ENCODE peak calls at places on chromosomes 6 and 20, in ten cellular contexts. One of them, this sample, is unnamed.

GRCh38 chr20:8757146-8757545 is 311.7 kb upstream of the PLCB4 start:
- DNase-seq in prostate gland: no peak
- DNase-seq in NB4: no peak
- DNase-seq in stomach: no peak
- DNase-seq in GM12891: no peak
- DNase-seq in spleen: no peak
- DNase-seq in GM12892: no peak
- DNase-seq in transverse colon: no peak
- DNase-seq in upper lobe of left lung: no peak
- DNase-seq in body of pancreas: no peak
- DNase-seq in this sample: no peak

GRCh38 chr6:116246089-116246488 is 7.8 kb downstream of the TSPYL4 start:
- DNase-seq in prostate gland: no peak
- DNase-seq in NB4: no peak
- DNase-seq in stomach: no peak
- DNase-seq in GM12891: no peak
- DNase-seq in spleen: no peak
- DNase-seq in GM12892: no peak
- DNase-seq in transverse colon: no peak
- DNase-seq in upper lobe of left lung: no peak
- DNase-seq in body of pancreas: no peak
- DNase-seq in this sample: no peak

GRCh38 chr6:127366281-127367022 is 23.0 kb upstream of the ECHDC1 start:
- DNase-seq in prostate gland: no peak
- DNase-seq in NB4: peak
- DNase-seq in stomach: no peak
- DNase-seq in GM12891: no peak
- DNase-seq in spleen: no peak
- DNase-seq in GM12892: no peak
- DNase-seq in transverse colon: no peak
- DNase-seq in upper lobe of left lung: no peak
- DNase-seq in body of pancreas: no peak
- DNase-seq in this sample: peak

GRCh38 chr6:167664678-167665445 is 161.8 kb upstream of the AFDN start:
- DNase-seq in prostate gland: no peak
- DNase-seq in NB4: no peak
- DNase-seq in stomach: no peak
- DNase-seq in GM12891: no peak
- DNase-seq in spleen: peak
- DNase-seq in GM12892: no peak
- DNase-seq in transverse colon: no peak
- DNase-seq in upper lobe of left lung: no peak
- DNase-seq in body of pancreas: no peak
- DNase-seq in this sample: no peak

GRCh38 chr6:129108337-129108736 is 225.4 kb downstream of the LAMA2 start:
- DNase-seq in prostate gland: no peak
- DNase-seq in NB4: no peak
- DNase-seq in stomach: no peak
- DNase-seq in GM12891: no peak
- DNase-seq in spleen: no peak
- DNase-seq in GM12892: no peak
- DNase-seq in transverse colon: no peak
- DNase-seq in upper lobe of left lung: no peak
- DNase-seq in body of pancreas: no peak
- DNase-seq in this sample: no peak

GRCh38 chr6:80217799-80218198 is 111.3 kb downstream of the BCKDHB start:
- DNase-seq in prostate gland: no peak
- DNase-seq in NB4: no peak
- DNase-seq in stomach: no peak
- DNase-seq in GM12891: no peak
- DNase-seq in spleen: no peak
- DNase-seq in GM12892: no peak
- DNase-seq in transverse colon: peak
- DNase-seq in upper lobe of left lung: no peak
- DNase-seq in body of pancreas: no peak
- DNase-seq in this sample: no peak

GRCh38 chr6:38141045-38141444 is 321.5 kb downstream of the ZFAND3 start:
- DNase-seq in prostate gland: no peak
- DNase-seq in NB4: no peak
- DNase-seq in stomach: no peak
- DNase-seq in GM12891: no peak
- DNase-seq in spleen: no peak
- DNase-seq in GM12892: no peak
- DNase-seq in transverse colon: no peak
- DNase-seq in upper lobe of left lung: no peak
- DNase-seq in body of pancreas: no peak
- DNase-seq in this sample: no peak

GRCh38 chr20:32470025-32470861 is 112.1 kb downstream of the ASXL1 start:
- DNase-seq in prostate gland: no peak
- DNase-seq in NB4: peak
- DNase-seq in stomach: no peak
- DNase-seq in GM12891: peak
- DNase-seq in spleen: peak
- DNase-seq in GM12892: no peak
- DNase-seq in transverse colon: peak
- DNase-seq in upper lobe of left lung: peak
- DNase-seq in body of pancreas: peak
- DNase-seq in this sample: no peak

GRCh38 chr6:14258695-14259655 is 141.4 kb downstream of the CD83 start:
- DNase-seq in prostate gland: no peak
- DNase-seq in NB4: no peak
- DNase-seq in stomach: no peak
- DNase-seq in GM12891: no peak
- DNase-seq in spleen: no peak
- DNase-seq in GM12892: no peak
- DNase-seq in transverse colon: no peak
- DNase-seq in upper lobe of left lung: peak
- DNase-seq in body of pancreas: no peak
- DNase-seq in this sample: no peak

GRCh38 chr6:41965429-41966213 is 24.0 kb upstream of the CCND3 start:
- DNase-seq in prostate gland: no peak
- DNase-seq in NB4: no peak
- DNase-seq in stomach: no peak
- DNase-seq in GM12891: no peak
- DNase-seq in spleen: no peak
- DNase-seq in GM12892: no peak
- DNase-seq in transverse colon: no peak
- DNase-seq in upper lobe of left lung: no peak
- DNase-seq in body of pancreas: no peak
- DNase-seq in this sample: no peak

GRCh38 chr20:61812771-61813485 is 252.8 kb downstream of the TAF4 start:
- DNase-seq in prostate gland: no peak
- DNase-seq in NB4: no peak
- DNase-seq in stomach: no peak
- DNase-seq in GM12891: no peak
- DNase-seq in spleen: peak
- DNase-seq in GM12892: no peak
- DNase-seq in transverse colon: no peak
- DNase-seq in upper lobe of left lung: no peak
- DNase-seq in body of pancreas: no peak
- DNase-seq in this sample: no peak

DNA sequence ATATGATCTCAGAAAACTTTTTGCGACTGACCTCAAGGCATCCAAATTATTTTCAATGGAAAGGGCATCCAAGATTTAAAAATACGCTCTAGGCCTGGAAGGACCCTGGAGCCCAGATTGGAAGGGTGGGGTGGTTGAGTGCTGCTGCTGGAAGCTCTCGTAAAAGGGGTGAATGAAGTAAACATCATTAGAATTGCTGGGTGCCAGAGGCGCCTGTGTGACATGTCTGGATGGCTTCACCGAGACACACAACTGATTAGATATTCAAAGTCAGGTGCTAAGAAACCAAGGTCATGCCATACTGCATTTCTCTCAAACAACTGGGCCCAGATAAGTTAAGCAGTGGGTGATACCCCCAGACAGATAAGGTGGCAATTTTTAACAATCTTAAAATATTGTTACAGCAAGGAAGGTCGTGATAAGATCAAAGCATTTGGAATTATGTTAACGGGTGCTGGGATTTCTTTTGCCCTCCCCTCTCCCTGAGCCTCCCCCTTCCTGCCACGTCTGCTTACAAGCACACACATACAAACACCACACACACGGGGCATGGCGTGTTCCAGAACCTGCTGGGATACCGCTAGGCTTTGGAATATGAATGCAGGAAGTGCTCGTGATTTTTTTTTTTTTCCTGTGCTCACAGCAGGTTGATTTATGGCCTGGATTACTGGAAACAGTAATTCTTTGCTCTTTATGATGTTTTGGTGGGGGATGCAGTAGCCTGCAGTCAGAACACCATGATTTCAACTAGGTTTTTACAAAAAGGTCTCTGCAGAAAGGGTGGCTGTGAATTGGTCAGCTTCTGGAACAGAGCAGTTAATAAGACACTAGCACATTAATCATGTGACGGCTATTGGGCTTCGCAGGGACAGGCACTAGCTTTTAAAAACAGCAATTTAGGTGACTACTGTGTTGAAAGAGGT is 551.2 kb downstream of the QKI start:
- DNase-seq in prostate gland: peak
- DNase-seq in NB4: no peak
- DNase-seq in stomach: no peak
- DNase-seq in GM12891: no peak
- DNase-seq in spleen: no peak
- DNase-seq in GM12892: no peak
- DNase-seq in transverse colon: no peak
- DNase-seq in upper lobe of left lung: no peak
- DNase-seq in body of pancreas: no peak
- DNase-seq in this sample: no peak
- TF ChIP-seq POLR2A in prostate gland: no peak
- TF ChIP-seq POLR2A in NB4: no peak
- TF ChIP-seq POLR2A in stomach: no peak
- TF ChIP-seq POLR2A in GM12891: no peak
- TF ChIP-seq POLR2A in spleen: no peak
- TF ChIP-seq POLR2A in GM12892: no peak
- TF ChIP-seq POLR2A in transverse colon: no peak
- TF ChIP-seq POLR2A in upper lobe of left lung: no peak
- TF ChIP-seq POLR2A in body of pancreas: no peak
- TF ChIP-seq POLR2A in this sample: no peak

DNA sequence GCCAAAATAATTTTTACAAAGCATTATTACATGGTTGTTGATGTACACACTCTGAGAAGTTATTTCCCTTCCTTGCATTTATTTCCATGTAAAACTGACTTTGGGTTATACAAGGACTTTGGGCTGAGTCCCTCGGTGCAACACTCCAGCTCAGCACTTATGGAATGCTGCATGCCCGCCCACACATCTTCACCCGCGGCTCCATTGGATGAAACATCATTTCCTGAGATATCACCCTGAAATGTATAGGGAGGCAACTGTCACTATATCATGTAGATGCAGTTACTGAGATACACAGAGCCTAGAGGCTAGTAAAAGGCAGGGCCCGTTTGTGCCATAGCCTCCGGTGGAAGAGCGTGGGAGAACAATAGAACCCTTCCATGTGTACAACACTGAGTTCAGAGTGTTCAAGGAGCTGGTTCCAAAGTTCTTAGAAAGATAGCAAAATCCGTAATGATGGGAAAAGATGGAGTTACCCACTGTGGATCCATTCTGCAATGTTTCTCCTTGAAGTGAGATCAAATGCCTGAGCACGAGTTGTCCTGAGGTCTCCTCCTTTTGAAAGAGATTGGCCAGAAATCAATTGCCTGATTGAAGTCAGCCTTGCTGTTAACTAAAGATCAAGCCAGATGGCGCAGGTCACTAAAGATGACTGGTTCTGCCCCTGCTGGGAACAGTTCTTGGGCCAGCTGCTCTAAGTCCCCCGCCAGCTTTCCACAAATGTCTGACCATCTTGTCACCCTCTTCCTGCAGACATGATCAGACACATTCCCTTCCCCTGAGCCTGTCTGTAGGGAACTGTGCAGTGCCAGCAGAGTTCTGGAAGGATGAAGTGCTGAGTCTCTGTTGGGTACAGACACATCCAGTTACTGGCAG is 100.9 kb upstream of the IYD start:
- DNase-seq in prostate gland: peak
- DNase-seq in NB4: no peak
- DNase-seq in stomach: no peak
- DNase-seq in GM12891: no peak
- DNase-seq in spleen: no peak
- DNase-seq in GM12892: no peak
- DNase-seq in transverse colon: no peak
- DNase-seq in upper lobe of left lung: no peak
- DNase-seq in body of pancreas: no peak
- DNase-seq in this sample: no peak
- TF ChIP-seq POLR2A in prostate gland: no peak
- TF ChIP-seq POLR2A in NB4: no peak
- TF ChIP-seq POLR2A in stomach: no peak
- TF ChIP-seq POLR2A in GM12891: no peak
- TF ChIP-seq POLR2A in spleen: no peak
- TF ChIP-seq POLR2A in GM12892: no peak
- TF ChIP-seq POLR2A in transverse colon: no peak
- TF ChIP-seq POLR2A in upper lobe of left lung: no peak
- TF ChIP-seq POLR2A in body of pancreas: no peak
- TF ChIP-seq POLR2A in this sample: no peak

GRCh38 chr6:73520688-73521350 is at the start of gene EEF1A1:
- DNase-seq in prostate gland: peak
- DNase-seq in NB4: peak
- DNase-seq in stomach: peak
- DNase-seq in GM12891: peak
- DNase-seq in spleen: peak
- DNase-seq in GM12892: peak
- DNase-seq in transverse colon: peak
- DNase-seq in upper lobe of left lung: peak
- DNase-seq in body of pancreas: peak
- DNase-seq in this sample: peak
- TF ChIP-seq POLR2A in prostate gland: peak
- TF ChIP-seq POLR2A in NB4: peak
- TF ChIP-seq POLR2A in stomach: peak
- TF ChIP-seq POLR2A in GM12891: peak
- TF ChIP-seq POLR2A in spleen: peak
- TF ChIP-seq POLR2A in GM12892: peak
- TF ChIP-seq POLR2A in transverse colon: peak
- TF ChIP-seq POLR2A in upper lobe of left lung: peak
- TF ChIP-seq POLR2A in body of pancreas: peak
- TF ChIP-seq POLR2A in this sample: peak

DNA sequence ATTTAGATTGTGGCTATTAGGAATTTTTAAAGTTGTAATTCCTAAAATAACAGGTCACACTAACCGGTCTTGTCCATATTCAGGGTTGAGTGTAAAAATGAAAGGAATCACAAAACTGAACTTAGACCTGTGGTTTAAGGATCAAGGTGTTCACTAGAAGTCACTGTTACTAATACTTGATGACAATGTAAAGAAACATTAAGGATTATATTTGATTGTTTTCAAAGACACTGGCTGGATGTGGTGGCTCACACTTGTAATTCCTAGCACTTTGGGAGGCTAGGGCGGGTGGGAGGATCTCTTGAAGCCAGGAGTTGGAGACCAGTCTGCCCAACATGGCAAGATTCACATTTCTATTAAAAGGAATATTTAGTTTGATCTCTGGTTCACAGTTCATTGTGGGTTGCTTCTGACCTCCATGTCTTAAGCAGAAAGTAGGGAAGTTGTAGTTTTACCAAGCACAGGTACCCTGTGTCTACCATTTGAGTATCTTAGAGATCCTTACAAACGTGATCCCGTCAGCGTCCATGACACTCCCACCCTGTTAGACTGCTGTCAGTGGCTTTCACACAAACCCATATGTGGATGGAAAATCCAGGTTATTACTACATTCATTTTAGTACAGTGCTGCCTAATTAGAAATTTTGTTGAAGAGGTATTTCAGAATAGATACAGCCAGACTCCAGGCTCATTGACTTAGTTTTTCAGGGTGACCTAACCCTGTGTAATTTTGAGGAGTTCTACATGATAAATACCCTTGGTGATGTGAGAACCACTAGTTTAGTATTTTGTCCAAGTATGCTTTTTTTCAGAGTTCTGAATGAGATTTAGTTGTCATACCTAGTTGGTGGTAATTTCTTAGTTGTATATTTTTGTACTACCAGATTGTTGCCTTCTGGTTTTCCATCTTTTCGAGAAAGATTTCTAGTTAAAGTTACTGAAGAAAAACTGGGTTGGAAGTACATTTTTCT is 10.2 kb downstream of the SRSF3 start:
- DNase-seq in prostate gland: no peak
- DNase-seq in NB4: no peak
- DNase-seq in stomach: no peak
- DNase-seq in GM12891: no peak
- DNase-seq in spleen: no peak
- DNase-seq in GM12892: no peak
- DNase-seq in transverse colon: no peak
- DNase-seq in upper lobe of left lung: no peak
- DNase-seq in body of pancreas: no peak
- DNase-seq in this sample: no peak
- TF ChIP-seq POLR2A in prostate gland: no peak
- TF ChIP-seq POLR2A in NB4: no peak
- TF ChIP-seq POLR2A in stomach: no peak
- TF ChIP-seq POLR2A in GM12891: peak
- TF ChIP-seq POLR2A in spleen: no peak
- TF ChIP-seq POLR2A in GM12892: peak
- TF ChIP-seq POLR2A in transverse colon: no peak
- TF ChIP-seq POLR2A in upper lobe of left lung: no peak
- TF ChIP-seq POLR2A in body of pancreas: no peak
- TF ChIP-seq POLR2A in this sample: no peak

This sample was measured in H54.